ENCODE peak calls at places on chromosomes 4 and X, in seven cellular contexts. N, O, V, F, C, I and L are unnamed samples.

GRCh38 chr4:169986369-169986768 is 39.8 kb downstream of the MFAP3L start:
- DNase-seq in F (no peak), O (no peak), I (no peak), V (no peak), C (no peak), N (no peak), L (no peak)

GRCh38 chr4:84418032-84418709 is 80.9 kb downstream of the NKX6-1 start:
- DNase-seq in I (no peak), V (no peak), F (no peak), C (no peak), N (no peak), O (no peak), L (no peak)

GRCh38 chrX:42804524-42804923 is 26.6 kb upstream of the PPP1R2C start:
- DNase-seq in N (no peak), C (no peak), O (no peak), I (no peak), F (no peak), V (no peak), L (no peak)

GRCh38 chr4:137819964-137820383 is 287.7 kb upstream of the PCDH18 start:
- DNase-seq in I (peak), O (peak), V (peak), F (peak), C (peak), N (peak), L (peak)

GRCh38 chr4:100254237-100254636 is 64.0 kb upstream of the DDIT4L start:
- DNase-seq in I (no peak), C (no peak), N (no peak), F (no peak), O (no peak), V (no peak), L (no peak)

GRCh38 chr4:47531241-47531953 is 46.3 kb downstream of the ATP10D start:
- DNase-seq in I (no peak), N (no peak), F (peak), O (no peak), V (no peak), C (peak), L (peak)

GRCh38 chr4:158446106-158446505 is 75.6 kb upstream of the RXFP1 start:
- DNase-seq in V (no peak), N (no peak), O (no peak), I (no peak), F (no peak), C (no peak), L (no peak)

GRCh38 chr4:36111180-36111579 is 133.1 kb downstream of the ARAP2 start:
- DNase-seq in F (no peak), I (no peak), C (no peak), N (no peak), O (no peak), V (no peak), L (no peak)

GRCh38 chrX:123905334-123905733 is 45.5 kb downstream of the XIAP start:
- DNase-seq in V (no peak), F (no peak), O (no peak), N (no peak), C (no peak), I (no peak), L (no peak)

GRCh38 chr4:2832981-2833670 is 10.5 kb upstream of the ADD1 start:
- DNase-seq in C (no peak), I (no peak), V (no peak), N (no peak), O (no peak), F (no peak), L (no peak)

GRCh38 chr4:152590179-152591031 is 54.5 kb upstream of the FBXW7 start:
- DNase-seq in I (no peak), F (no peak), O (no peak), N (peak), C (no peak), V (no peak), L (no peak)

GRCh38 chrX:13658602-13659001 is 5.7 kb downstream of the TCEANC start:
- DNase-seq in C (peak), I (no peak), V (peak), F (no peak), O (peak), N (peak), L (peak)

GRCh38 chrX:20267924-20268701 is 1.4 kb upstream of the RPS6KA3 start:
- DNase-seq in V (peak), O (no peak), F (no peak), N (peak), C (no peak), I (peak), L (no peak)

GRCh38 chr4:55865228-55865806 is 11.9 kb downstream of the EXOC1 start:
- DNase-seq in O (no peak), F (no peak), I (no peak), C (no peak), N (no peak), V (no peak), L (no peak)

GRCh38 chr4:147578057-147578476 is 39.1 kb upstream of the TMEM184C start:
- DNase-seq in F (no peak), V (no peak), I (no peak), C (peak), O (peak), N (peak), L (no peak)

GRCh38 chr4:184503869-184504300 is 29.5 kb upstream of the IRF2 start:
- DNase-seq in V (no peak), F (no peak), C (no peak), I (no peak), O (no peak), N (no peak), L (no peak)

GRCh38 chr4:10112658-10113284 is 3.8 kb downstream of the WDR1 start:
- DNase-seq in N (no peak), I (peak), V (no peak), C (no peak), O (no peak), F (no peak), L (no peak)

GRCh38 chr4:103947617-103948016 is 227.8 kb upstream of the TACR3 start:
- DNase-seq in C (no peak), V (no peak), I (no peak), N (no peak), F (no peak), O (no peak), L (no peak)

GRCh38 chrX:110699109-110699508 is 96.5 kb downstream of the CHRDL1 start:
- DNase-seq in I (no peak), O (no peak), F (no peak), C (no peak), V (no peak), N (no peak), L (no peak)

GRCh38 chrX:410296-410695 is 23.6 kb upstream of the PPP2R3B start:
- DNase-seq in I (no peak), C (no peak), N (no peak), F (no peak), O (no peak), V (no peak), L (no peak)

GRCh38 chr4:2743518-2744445 is 12.4 kb downstream of the TNIP2 start:
- DNase-seq in V (no peak), O (no peak), C (no peak), I (no peak), N (no peak), F (no peak), L (no peak)

GRCh38 chr4:100780126-100780525 is 262.3 kb upstream of the EMCN start:
- DNase-seq in N (no peak), C (no peak), O (no peak), I (no peak), F (no peak), V (no peak), L (no peak)

GRCh38 chrX:47556045-47556623 is 4.9 kb upstream of the ARAF start:
- DNase-seq in N (peak), F (peak), O (no peak), I (peak), C (no peak), V (peak), L (peak)

GRCh38 chrX:123487226-123487625 is 245.6 kb downstream of the THOC2 start:
- DNase-seq in V (no peak), N (no peak), C (no peak), O (no peak), F (no peak), I (no peak), L (no peak)

GRCh38 chr4:152630361-152630760 is 49.4 kb downstream of the TMEM154 start:
- DNase-seq in O (no peak), I (no peak), V (no peak), C (no peak), N (no peak), F (no peak), L (no peak)

GRCh38 chr4:159071178-159071968 is 31.5 kb upstream of the RAPGEF2 start:
- DNase-seq in O (peak), V (no peak), C (peak), F (no peak), N (no peak), I (no peak), L (no peak)

GRCh38 chrX:45769919-45770582 is 569.4 kb upstream of the DIPK2B start:
- DNase-seq in N (peak), O (no peak), I (no peak), C (peak), F (peak), V (peak), L (no peak)

GRCh38 chrX:141619336-141619735 is 29.8 kb downstream of the SPANXA2 start:
- DNase-seq in I (no peak), N (no peak), C (no peak), V (no peak), F (no peak), O (no peak), L (no peak)

GRCh38 chr4:7771541-7772507 is 167.8 kb downstream of the AFAP1 start:
- DNase-seq in F (peak), I (no peak), V (no peak), N (peak), O (no peak), C (no peak), L (no peak)

GRCh38 chrX:776529-777230 is 146.1 kb downstream of the SHOX start:
- DNase-seq in I (no peak), F (no peak), N (no peak), V (no peak), O (peak), C (no peak), L (no peak)

GRCh38 chr4:100289530-100289888 is 99.2 kb upstream of the DDIT4L start:
- DNase-seq in N (no peak), F (no peak), C (no peak), O (no peak), V (no peak), I (no peak), L (no peak)

GRCh38 chr4:151015458-151016344 is 617 bp upstream of the LRBA start:
- DNase-seq in O (peak), V (peak), N (peak), F (no peak), C (peak), I (peak), L (peak)

GRCh38 chr4:168394556-168394955 is 76.0 kb upstream of the DDX60 start:
- DNase-seq in F (no peak), I (no peak), N (no peak), C (no peak), V (no peak), O (no peak), L (no peak)

GRCh38 chr4:168397611-168398169 is 79.1 kb upstream of the DDX60 start:
- DNase-seq in V (no peak), F (no peak), N (no peak), C (no peak), I (no peak), O (no peak), L (no peak)

GRCh38 chr4:168398589-168398988 is 80.0 kb upstream of the DDX60 start:
- DNase-seq in C (no peak), N (no peak), V (no peak), O (peak), F (no peak), I (no peak), L (no peak)

GRCh38 chr4:168398188-168398587 is 79.6 kb upstream of the DDX60 start:
- DNase-seq in O (no peak), N (no peak), I (no peak), C (no peak), F (no peak), V (no peak), L (no peak)
- TF ChIP-seq JUND in O (no peak), N (no peak), I (no peak), C (no peak), F (no peak), V (no peak), L (no peak)

DNA sequence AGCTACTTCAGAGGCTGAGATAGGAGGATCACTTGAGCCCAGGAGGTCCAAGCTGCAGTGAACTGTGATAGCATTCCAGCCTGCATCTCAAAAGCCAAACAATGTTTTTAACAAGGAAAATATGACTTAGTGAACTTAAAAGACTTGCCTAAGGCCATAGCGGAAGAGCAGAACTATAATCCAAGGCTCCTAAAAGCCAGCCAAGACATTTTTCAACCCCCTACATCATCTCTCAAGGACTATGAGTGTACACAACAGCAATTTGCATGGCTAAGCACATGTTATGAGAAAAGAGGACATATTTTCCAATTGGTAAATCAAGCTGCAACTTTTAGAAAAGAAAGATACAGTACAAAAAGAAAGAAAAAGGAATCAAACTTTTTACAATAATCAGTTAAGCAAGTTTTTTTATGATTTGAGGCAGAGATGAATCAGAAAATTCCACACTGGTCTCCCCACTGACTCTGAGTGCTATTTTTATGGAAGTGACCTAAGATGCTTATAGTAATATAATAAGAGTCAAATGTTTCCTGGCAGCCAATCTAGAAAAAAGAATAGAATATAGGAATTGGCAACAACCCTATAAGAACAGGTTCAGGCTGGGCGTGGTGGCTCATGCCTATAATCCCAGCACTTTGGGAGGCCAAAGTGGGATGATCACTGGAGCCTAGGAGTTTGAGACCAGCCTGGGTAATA is 9.8 kb upstream of the ACOT9 start:
- DNase-seq in F (no peak), C (no peak), O (no peak), I (no peak), V (no peak), N (no peak), L (no peak)
- TF ChIP-seq JUND in F (no peak), C (no peak), O (no peak), I (no peak), V (no peak), N (peak), L (no peak)

DNA sequence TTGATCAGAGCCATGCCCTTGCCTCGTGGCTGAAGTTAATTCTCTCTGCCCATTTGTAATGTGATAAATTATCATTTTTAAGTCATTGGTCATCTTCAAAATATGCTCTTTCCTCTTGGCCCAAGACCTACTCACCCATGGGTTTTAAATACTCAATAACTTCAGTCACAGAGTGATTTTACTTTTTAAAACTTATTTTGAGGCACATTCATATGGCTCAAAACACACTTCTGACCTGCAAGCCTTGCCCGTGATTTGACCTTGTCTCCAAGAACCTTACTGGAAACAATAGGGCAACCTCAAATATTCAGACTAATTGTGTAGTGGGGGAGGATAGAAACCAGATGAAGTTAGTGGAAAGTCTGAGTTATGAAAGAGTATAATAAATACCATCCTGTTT is 176.2 kb upstream of the LNX1 start:
- DNase-seq in C (no peak), O (no peak), I (no peak), N (no peak), F (no peak), V (no peak), L (no peak)
- TF ChIP-seq JUND in C (no peak), O (no peak), I (no peak), N (peak), F (no peak), V (no peak), L (no peak)

GRCh38 chr4:27019766-27020165 is 159.1 kb downstream of the STIM2 start:
- DNase-seq in N (no peak), I (no peak), F (no peak), V (no peak), C (no peak), O (no peak), L (no peak)
- TF ChIP-seq JUND in N (no peak), I (no peak), F (no peak), V (no peak), C (no peak), O (no peak), L (no peak)

DNA sequence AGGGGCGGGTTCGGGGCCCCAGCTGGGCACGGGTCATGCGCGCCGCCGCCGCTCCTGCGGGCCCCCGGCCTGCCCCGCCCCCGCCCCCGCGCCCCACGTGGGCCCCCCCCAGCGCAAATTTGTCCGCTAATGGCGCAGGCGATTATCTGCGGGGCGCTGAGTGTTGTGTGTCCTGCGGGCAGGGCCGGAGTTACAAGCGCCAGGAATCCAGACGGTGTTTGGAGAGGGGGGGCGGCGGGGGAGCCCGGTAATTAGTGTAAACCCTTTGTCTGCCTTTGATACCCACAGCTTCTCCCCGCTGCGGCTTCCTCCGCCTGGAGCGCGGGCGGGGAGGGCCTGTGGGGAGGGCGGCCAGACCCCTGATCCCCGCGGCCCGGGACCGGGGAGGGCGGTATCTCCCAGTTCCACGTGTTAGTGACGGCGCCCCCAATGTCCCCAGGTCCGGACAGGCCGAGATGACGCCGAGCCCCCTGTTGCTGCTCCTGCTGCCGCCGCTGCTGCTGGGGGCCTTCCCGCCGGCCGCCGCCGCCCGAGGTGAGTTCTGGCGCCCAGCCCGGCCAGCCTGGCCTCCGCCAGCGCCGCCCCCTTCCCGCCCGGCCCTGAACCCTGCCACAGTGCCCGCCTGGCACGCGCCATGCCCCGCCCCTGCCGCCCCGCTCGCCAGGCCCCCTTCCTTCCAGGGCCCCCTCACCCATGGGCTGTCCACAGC is 759 bp downstream of the FGFRL1 start:
- DNase-seq in I (no peak), F (no peak), C (peak), O (no peak), V (peak), N (peak), L (peak)
- TF ChIP-seq JUND in I (no peak), F (no peak), C (no peak), O (no peak), V (no peak), N (no peak), L (no peak)

GRCh38 chr4:143356493-143356892 is 19.8 kb downstream of the GAB1 start:
- DNase-seq in C (no peak), O (no peak), V (no peak), N (no peak), I (no peak), F (no peak), L (peak)
- TF ChIP-seq JUND in C (no peak), O (no peak), V (no peak), N (no peak), I (no peak), F (no peak), L (no peak)

DNA sequence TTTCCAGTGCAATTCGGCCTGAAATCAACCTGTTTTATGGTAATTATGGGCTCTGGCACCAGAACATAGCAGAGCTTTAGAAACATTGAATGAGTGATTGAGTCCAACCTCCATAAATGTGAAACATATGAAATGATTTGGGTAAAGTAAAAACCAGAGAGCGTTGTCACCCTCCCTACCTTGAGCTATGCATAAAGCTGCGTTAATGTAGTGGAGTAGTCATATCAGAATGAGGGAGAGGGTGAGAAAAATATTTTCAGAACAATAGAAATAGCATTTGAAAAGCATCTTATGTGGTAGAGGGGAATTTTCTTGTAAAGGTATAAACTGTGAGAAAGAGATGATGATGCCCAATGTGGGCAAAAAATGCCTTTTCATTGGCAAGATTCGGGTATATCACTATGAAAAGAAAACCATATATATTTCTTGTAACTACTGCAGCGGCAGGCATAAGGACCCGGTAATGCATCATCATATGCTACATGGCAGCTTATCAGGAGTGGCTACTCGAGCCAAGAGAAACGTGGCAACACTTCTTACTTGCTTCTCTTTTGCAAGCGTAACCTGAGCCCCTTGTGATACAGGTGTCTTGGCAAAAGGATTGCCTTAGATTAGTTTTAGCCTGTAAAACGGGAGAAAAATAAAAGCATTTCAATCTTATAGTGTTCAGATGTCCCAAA is 280.1 kb downstream of the SPRY1 start:
- DNase-seq in O (no peak), N (no peak), C (no peak), V (no peak), I (no peak), F (no peak), L (no peak)
- TF ChIP-seq JUND in O (no peak), N (no peak), C (no peak), V (no peak), I (no peak), F (no peak), L (no peak)

GRCh38 chr4:115145393-115146160 is 32.2 kb upstream of the NDST4 start:
- DNase-seq in V (no peak), C (no peak), I (no peak), F (no peak), N (no peak), O (no peak), L (no peak)
- TF ChIP-seq JUND in V (no peak), C (no peak), I (no peak), F (no peak), N (no peak), O (no peak), L (no peak)

GRCh38 chrX:77528034-77528433 is 80.8 kb downstream of the FGF16 start:
- DNase-seq in F (no peak), I (no peak), N (peak), O (no peak), V (peak), C (no peak), L (no peak)

GRCh38 chrX:77527233-77528001 is 80.2 kb downstream of the FGF16 start:
- DNase-seq in F (no peak), O (no peak), C (no peak), I (peak), N (peak), V (peak), L (no peak)
- TF ChIP-seq JUND in F (no peak), O (no peak), C (no peak), I (no peak), N (no peak), V (no peak), L (no peak)